ENCODE peak calls at places on chromosome 3, in seven cellular contexts. W, Z, H, K, P, G and I are unnamed samples.

GRCh38 chr3:124927454-124928079 is 7.0 kb downstream of the MUC13 start:
- DNase-seq in W (no peak), Z (no peak), H (no peak), K (no peak), P (no peak), G (no peak), I (no peak)

GRCh38 chr3:87313641-87314040 is 37.3 kb upstream of the POU1F1 start:
- DNase-seq in W (no peak), Z (no peak), H (no peak), K (no peak), P (no peak), G (no peak), I (no peak)

GRCh38 chr3:20041197-20041780 is 1.0 kb downstream of the KAT2B start:
- DNase-seq in W (peak; percentile 89), Z (peak; percentile 94), H (peak; percentile 65), K (peak; percentile 68), P (peak; percentile 76), G (peak; percentile 97), I (no peak)

GRCh38 chr3:36815375-36815774 is 51.0 kb upstream of the DCLK3 start:
- DNase-seq in W (no peak), Z (no peak), H (no peak), K (no peak), P (no peak), G (no peak), I (no peak)

GRCh38 chr3:85838921-85839320 is 880.1 kb downstream of the CADM2 start:
- DNase-seq in W (no peak), Z (no peak), H (no peak), K (no peak), P (no peak), G (no peak), I (no peak)

GRCh38 chr3:125602752-125603649 is 7.7 kb upstream of the OSBPL11 start:
- DNase-seq in W (no peak), Z (no peak), H (no peak), K (no peak), P (no peak), G (no peak), I (no peak)

GRCh38 chr3:36695769-36696137 is 68.6 kb downstream of the DCLK3 start:
- DNase-seq in W (no peak), Z (no peak), H (no peak), K (no peak), P (no peak), G (no peak), I (no peak)

GRCh38 chr3:492586-493296 is 296.2 kb downstream of the CHL1 start:
- DNase-seq in W (no peak), Z (no peak), H (no peak), K (no peak), P (no peak), G (peak; percentile 49), I (no peak)

GRCh38 chr3:13521309-13521708 is 27.6 kb upstream of the FBLN2 start:
- DNase-seq in W (no peak), Z (no peak), H (no peak), K (no peak), P (no peak), G (no peak), I (no peak)

GRCh38 chr3:81643721-81644120 is 117.7 kb downstream of the GBE1 start:
- DNase-seq in W (no peak), Z (no peak), H (no peak), K (no peak), P (no peak), G (no peak), I (no peak)

GRCh38 chr3:122563717-122564025 is 429 bp downstream of the PARP9 start:
- DNase-seq in W (peak; percentile 30), Z (peak; percentile 30), H (no peak), K (no peak), P (no peak), G (no peak), I (no peak)

GRCh38 chr3:38551026-38551832 is 55.1 kb downstream of the EXOG start:
- DNase-seq in W (no peak), Z (no peak), H (no peak), K (peak; percentile 8), P (no peak), G (no peak), I (no peak)

GRCh38 chr3:51953445-51953844 is 1.7 kb upstream of the GPR62 start:
- DNase-seq in W (no peak), Z (no peak), H (no peak), K (no peak), P (no peak), G (no peak), I (no peak)

GRCh38 chr3:123066896-123067688 is at the start of gene PDIA5:
- DNase-seq in W (peak; percentile 67), Z (peak; percentile 92), H (peak; percentile 53), K (no peak), P (peak; percentile 47), G (peak; percentile 96), I (peak; percentile 97)

GRCh38 chr3:43852066-43852465 is 161.3 kb downstream of the ABHD5 start:
- DNase-seq in W (no peak), Z (no peak), H (no peak), K (no peak), P (no peak), G (no peak), I (no peak)

GRCh38 chr3:70963412-70963811 is 620.1 kb downstream of the FOXP1 start:
- DNase-seq in W (no peak), Z (no peak), H (no peak), K (no peak), P (no peak), G (no peak), I (no peak)

GRCh38 chr3:17140670-17141505 is 256.1 kb downstream of the PLCL2 start:
- DNase-seq in W (no peak), Z (peak; percentile 61), H (no peak), K (no peak), P (no peak), G (no peak), I (no peak)

GRCh38 chr3:32146669-32147315 is 40.4 kb downstream of the GPD1L start:
- DNase-seq in W (no peak), Z (no peak), H (no peak), K (no peak), P (peak; percentile 36), G (no peak), I (no peak)

GRCh38 chr3:51568041-51568440 is 29.5 kb downstream of the RAD54L2 start:
- DNase-seq in W (no peak), Z (no peak), H (no peak), K (no peak), P (no peak), G (no peak), I (no peak)

GRCh38 chr3:31364711-31365110 is 168.0 kb upstream of the STT3B start:
- DNase-seq in W (no peak), Z (no peak), H (no peak), K (no peak), P (no peak), G (no peak), I (no peak)

GRCh38 chr3:66836363-66837152 is 161.5 kb upstream of the KBTBD8 start:
- DNase-seq in W (no peak), Z (no peak), H (no peak), K (no peak), P (no peak), G (no peak), I (no peak)

GRCh38 chr3:43161684-43162512 is 56.0 kb upstream of the POMGNT2 start:
- DNase-seq in W (no peak), Z (no peak), H (no peak), K (no peak), P (no peak), G (no peak), I (no peak)

GRCh38 chr3:126714921-126715320 is 10.9 kb downstream of the CHCHD6 start:
- DNase-seq in W (no peak), Z (no peak), H (no peak), K (no peak), P (no peak), G (no peak), I (no peak)
- TF ChIP-seq CTCF in W (no peak), Z (no peak), H (no peak), K (no peak), P (no peak), G (no peak), I (no peak)

GRCh38 chr3:143209715-143210059 is 90.1 kb downstream of the CHST2 start:
- DNase-seq in W (no peak), Z (no peak), H (no peak), K (no peak), P (no peak), G (no peak), I (no peak)
- TF ChIP-seq CTCF in W (no peak), Z (no peak), H (no peak), K (no peak), P (no peak), G (no peak), I (no peak)

DNA sequence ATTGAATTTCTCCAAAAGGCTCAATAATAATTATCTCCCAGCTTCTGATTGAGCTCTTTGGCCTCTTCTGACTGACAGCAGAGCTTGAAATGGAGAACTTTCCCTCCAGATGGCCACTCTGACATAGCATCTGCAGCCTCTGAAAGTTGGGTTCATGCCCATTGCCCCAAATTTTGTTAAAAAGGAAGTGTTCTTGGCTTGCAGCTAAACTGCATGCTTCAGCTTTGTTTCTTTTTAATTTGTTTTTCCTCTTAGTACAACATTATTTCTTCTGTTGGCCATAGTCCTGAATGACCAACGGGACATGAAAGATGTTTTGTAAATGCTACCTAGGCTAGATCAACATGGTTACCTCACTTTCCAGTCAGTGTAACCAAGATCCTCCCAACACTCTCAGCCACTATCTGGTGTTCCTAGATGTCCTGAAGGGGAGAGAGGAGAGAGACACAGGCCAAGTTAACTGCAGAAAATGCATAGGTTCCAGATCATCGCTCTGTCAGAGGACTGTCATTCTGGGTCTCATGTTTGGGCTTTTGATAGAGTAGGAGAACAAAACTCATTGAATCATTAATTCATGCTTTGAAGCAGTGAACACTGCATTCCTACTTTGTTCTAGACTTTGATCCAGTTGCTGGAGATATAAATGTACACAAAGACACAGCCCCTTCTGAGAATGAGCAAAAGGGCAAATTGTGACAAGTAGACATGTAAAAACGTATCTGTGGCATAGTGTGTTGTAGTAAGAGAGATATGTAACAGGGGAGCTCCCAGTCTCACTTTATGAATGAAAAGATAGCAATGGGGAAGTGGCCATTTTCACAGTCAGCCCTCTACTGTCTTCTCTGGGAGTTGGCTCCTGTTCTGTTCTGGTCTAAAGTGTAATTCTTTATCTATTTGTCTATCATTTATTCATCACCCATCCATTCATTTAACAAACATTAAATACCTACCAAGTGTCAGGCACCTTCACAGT is 156.2 kb downstream of the ZNF621 start:
- DNase-seq in W (no peak), Z (peak; percentile 30), H (no peak), K (no peak), P (peak; percentile 40), G (no peak), I (no peak)
- TF ChIP-seq CTCF in W (no peak), Z (no peak), H (no peak), K (no peak), P (no peak), G (no peak), I (no peak)

GRCh38 chr3:138438896-138439295 is 4.5 kb downstream of the ESYT3 start:
- DNase-seq in W (no peak), Z (no peak), H (no peak), K (no peak), P (no peak), G (no peak), I (no peak)

GRCh38 chr3:138439646-138440045 is 5.2 kb downstream of the ESYT3 start:
- DNase-seq in W (no peak), Z (no peak), H (no peak), K (no peak), P (no peak), G (no peak), I (no peak)

GRCh38 chr3:138434875-138435772 is 708 bp downstream of the ESYT3 start:
- DNase-seq in W (no peak), Z (no peak), H (no peak), K (no peak), P (no peak), G (no peak), I (no peak)

GRCh38 chr3:138435840-138436239 is 1.4 kb downstream of the ESYT3 start:
- DNase-seq in W (no peak), Z (no peak), H (no peak), K (no peak), P (no peak), G (no peak), I (no peak)

GRCh38 chr3:138437281-138437680 is 2.9 kb downstream of the ESYT3 start:
- DNase-seq in W (no peak), Z (no peak), H (no peak), K (no peak), P (no peak), G (no peak), I (no peak)
- TF ChIP-seq CTCF in W (no peak), Z (no peak), H (no peak), K (no peak), P (no peak), G (no peak), I (no peak)